ENCODE peak calls at places on chromosomes 6 and 20, in six cellular contexts. P, Q, U, E, Y and H are unnamed samples.
A peak's percentile ranks its signal among the peaks of the same experiment; 100 is the strongest.

GRCh38 chr6:2632368-2632767 is 118.4 kb downstream of the MYLK4 start:
- DNase-seq in U (no peak), E (no peak), Q (no peak), P (peak; percentile 33), Y (no peak), H (no peak)

GRCh38 chr20:10656270-10656669 is 17.5 kb downstream of the JAG1 start:
- DNase-seq in E (no peak), Y (no peak), Q (no peak), U (peak; percentile 34), P (no peak), H (no peak)

GRCh38 chr6:166957087-166957804 is 896 bp upstream of the RNASET2 start:
- DNase-seq in P (peak; percentile 66), Y (peak; percentile 13), E (peak; percentile 61), Q (peak; percentile 59), U (peak; percentile 89), H (no peak)

GRCh38 chr6:100948381-100949133 is 67.4 kb upstream of the ASCC3 start:
- DNase-seq in E (no peak), Y (no peak), P (no peak), Q (no peak), U (no peak), H (no peak)

GRCh38 chr6:135179920-135180457 is 1.1 kb upstream of the MYB start:
- DNase-seq in E (no peak), P (no peak), U (no peak), Y (no peak), Q (no peak), H (no peak)

GRCh38 chr20:18928626-18929025 is 115.0 kb downstream of the SCP2D1 start:
- DNase-seq in Q (no peak), U (no peak), P (no peak), E (peak; percentile 60), Y (no peak), H (no peak)

GRCh38 chr6:491233-491632 is 99.7 kb downstream of the IRF4 start:
- DNase-seq in E (no peak), P (no peak), Y (no peak), Q (no peak), U (no peak), H (no peak)

GRCh38 chr20:51810155-51811039 is 8.1 kb upstream of the SALL4 start:
- DNase-seq in P (no peak), Q (no peak), U (no peak), Y (no peak), E (no peak), H (no peak)

GRCh38 chr6:19424853-19425252 is 412.3 kb upstream of the ID4 start:
- DNase-seq in P (no peak), E (no peak), Y (no peak), Q (no peak), U (no peak), H (no peak)

GRCh38 chr6:11702039-11702795 is 76.4 kb downstream of the ADTRP start:
- DNase-seq in Y (no peak), Q (no peak), E (no peak), P (no peak), U (no peak), H (no peak)

GRCh38 chr20:60695223-60695622 is 556.8 kb upstream of the CDH4 start:
- DNase-seq in U (no peak), Y (no peak), P (no peak), Q (no peak), E (no peak), H (no peak)

GRCh38 chr6:35024601-35025054 is 116.5 kb downstream of the TCP11 start:
- DNase-seq in P (peak; percentile 58), U (no peak), Q (no peak), E (peak; percentile 47), Y (no peak), H (no peak)

GRCh38 chr6:118668761-118669411 is 17.5 kb upstream of the CEP85L start:
- DNase-seq in Y (no peak), E (no peak), P (no peak), Q (no peak), U (no peak), H (no peak)

GRCh38 chr20:2873747-2874041 is 413 bp downstream of the PTPRA start:
- DNase-seq in U (peak; percentile 89), E (peak; percentile 51), P (peak; percentile 59), Y (no peak), Q (peak; percentile 74), H (no peak)

GRCh38 chr6:32216292-32216691 is 7.6 kb downstream of the NOTCH4 start:
- DNase-seq in Q (no peak), P (no peak), E (no peak), U (no peak), Y (no peak), H (no peak)

GRCh38 chr6:43174263-43175112 is 3.4 kb downstream of the SRF start:
- DNase-seq in U (peak; percentile 99), Q (peak; percentile 97), Y (peak; percentile 96), E (peak; percentile 97), P (peak; percentile 95), H (peak; percentile 98)
- TF ChIP-seq CTCF in U (no peak), Q (no peak), Y (peak; percentile 48), E (peak; percentile 46), P (peak; percentile 45), H (peak; percentile 30)

GRCh38 chr6:108587258-108588059 is 26.7 kb downstream of the FOXO3 start:
- DNase-seq in P (no peak), E (no peak), Y (no peak), U (no peak), Q (no peak), H (no peak)
- TF ChIP-seq CTCF in P (no peak), E (no peak), Y (no peak), U (no peak), Q (no peak), H (no peak)

GRCh38 chr6:42996513-42996912 is 12.1 kb downstream of the PPP2R5D start:
- DNase-seq in Y (no peak), E (no peak), U (no peak), P (no peak), Q (no peak), H (no peak)
- TF ChIP-seq CTCF in Y (no peak), E (no peak), U (no peak), P (no peak), Q (no peak), H (no peak)

DNA sequence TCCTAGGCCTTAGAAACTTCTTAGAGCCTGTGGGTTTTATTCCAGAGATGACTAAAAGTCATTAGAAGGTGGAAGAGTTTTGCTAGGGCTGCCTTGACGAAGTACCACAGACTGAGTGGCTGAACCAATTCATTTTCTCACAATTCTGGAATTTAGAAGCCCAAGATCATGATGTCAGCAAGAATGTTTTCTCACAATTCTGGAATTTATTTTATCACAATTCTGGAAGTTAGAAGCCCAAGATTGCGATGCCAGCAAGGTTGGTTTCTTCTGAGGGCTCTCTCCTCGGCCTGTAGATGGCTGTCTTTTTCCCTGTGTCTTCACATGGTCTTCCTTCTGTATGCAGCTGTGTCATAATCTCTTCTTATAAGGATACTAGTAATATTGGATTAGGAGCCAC is 672.9 kb upstream of the MARCKS start:
- DNase-seq in P (no peak), U (no peak), E (no peak), Y (no peak), Q (no peak), H (no peak)
- TF ChIP-seq CTCF in P (no peak), U (no peak), E (no peak), Y (no peak), Q (no peak), H (peak; percentile 33)

GRCh38 chr6:140855520-140855919 is 1277.2 kb upstream of the GJE1 start:
- DNase-seq in U (no peak), Y (no peak), P (no peak), Q (no peak), E (no peak), H (no peak)
- TF ChIP-seq CTCF in U (no peak), Y (no peak), P (no peak), Q (no peak), E (no peak), H (no peak)

GRCh38 chr6:20681243-20681684 is 147.0 kb downstream of the CDKAL1 start:
- DNase-seq in U (no peak), Y (no peak), E (no peak), P (no peak), Q (no peak), H (no peak)

GRCh38 chr6:20687494-20687893 is 153.2 kb downstream of the CDKAL1 start:
- DNase-seq in P (no peak), U (no peak), Y (no peak), E (no peak), Q (no peak), H (no peak)

GRCh38 chr6:20684474-20684873 is 150.2 kb downstream of the CDKAL1 start:
- DNase-seq in E (no peak), Q (no peak), Y (no peak), U (no peak), P (no peak), H (no peak)

GRCh38 chr6:20688710-20689500 is 154.6 kb downstream of the CDKAL1 start:
- DNase-seq in Y (no peak), Q (no peak), E (no peak), U (no peak), P (no peak), H (no peak)

DNA sequence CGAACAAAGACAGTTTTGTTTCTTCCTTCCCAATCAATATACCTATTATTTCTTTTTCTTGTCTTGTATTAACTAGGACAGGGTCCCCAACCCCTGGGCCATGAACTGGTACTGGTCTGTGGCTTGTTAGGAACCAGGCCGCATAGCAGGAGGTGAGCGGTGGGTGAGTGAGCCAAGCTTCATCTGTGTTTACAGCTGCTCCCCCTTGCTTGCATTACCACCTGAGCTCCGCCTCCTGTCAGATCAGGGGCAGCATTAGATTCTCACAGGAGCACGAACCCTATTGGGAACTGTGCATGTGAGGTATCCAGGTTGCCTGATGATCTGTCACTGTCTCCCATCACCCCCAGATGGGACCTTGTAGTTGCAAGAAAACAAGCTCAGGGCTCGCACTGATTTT is 151.9 kb downstream of the CDKAL1 start:
- DNase-seq in U (no peak), P (no peak), E (no peak), Y (no peak), Q (no peak), H (no peak)
- TF ChIP-seq CTCF in U (no peak), P (no peak), E (no peak), Y (no peak), Q (peak; percentile 10), H (no peak)

GRCh38 chr6:105789935-105790334 is 296.2 kb upstream of the PRDM1 start:
- DNase-seq in Y (no peak), Q (no peak), P (no peak), E (no peak), U (no peak), H (no peak)

GRCh38 chr6:105791569-105792318 is 294.4 kb upstream of the PRDM1 start:
- DNase-seq in Q (peak; percentile 37), U (no peak), Y (no peak), E (no peak), P (no peak), H (no peak)

GRCh38 chr6:105793132-105793531 is 293.0 kb upstream of the PRDM1 start:
- DNase-seq in U (no peak), E (no peak), P (no peak), Q (peak; percentile 81), Y (no peak), H (no peak)

GRCh38 chr6:105787747-105788146 is 298.4 kb upstream of the PRDM1 start:
- DNase-seq in Y (no peak), E (no peak), U (no peak), Q (no peak), P (no peak), H (no peak)

GRCh38 chr6:105790635-105791034 is 295.5 kb upstream of the PRDM1 start:
- DNase-seq in P (no peak), Y (no peak), Q (peak; percentile 39), U (no peak), E (no peak), H (no peak)
- TF ChIP-seq CTCF in P (no peak), Y (no peak), Q (peak; percentile 67), U (no peak), E (no peak), H (peak; percentile 8)